ENCODE peak calls at places on chromosomes 2 and 18, in nine cellular contexts. K is endothelial cell of umbilical vein, U is prostate gland, F is sigmoid colon, N is GM23338, H is stomach, D is GM12878, M is SK-N-SH, W is spleen. Q is an unnamed sample.

GRCh38 chr2:171706152-171706803 is 19.0 kb downstream of the DYNC1I2 start:
- DNase-seq in K (peak; percentile 53), F (no peak), W (no peak), M (peak; percentile 31), D (no peak), H (no peak), N (no peak), U (no peak), Q (no peak)

GRCh38 chr18:77032121-77032758 is 100.3 kb downstream of the MBP start:
- DNase-seq in M (no peak), U (no peak), W (no peak), N (no peak), F (no peak), H (no peak), K (no peak), D (no peak), Q (no peak)

GRCh38 chr2:230130668-230131364 is 62.1 kb upstream of the SLC16A14 start:
- DNase-seq in D (no peak), H (no peak), F (peak; percentile 84), M (no peak), K (peak; percentile 74), U (no peak), N (no peak), W (peak; percentile 79), Q (peak; percentile 41)

GRCh38 chr2:105249181-105249580 is 7.6 kb downstream of the GPR45 start:
- DNase-seq in M (no peak), H (no peak), W (no peak), N (no peak), U (no peak), D (no peak), F (no peak), K (no peak), Q (no peak)

GRCh38 chr2:44895061-44895460 is 46.4 kb upstream of the SIX3 start:
- DNase-seq in N (no peak), K (no peak), D (no peak), U (no peak), W (no peak), F (no peak), H (no peak), M (no peak), Q (no peak)

GRCh38 chr2:16625201-16625729 is 40.4 kb downstream of the CYRIA start:
- DNase-seq in W (peak; percentile 86), F (no peak), K (peak; percentile 67), U (no peak), D (no peak), N (peak; percentile 61), M (no peak), H (no peak), Q (peak; percentile 26)

GRCh38 chr2:219636144-219636915 is 8.9 kb downstream of the SLC4A3 start:
- DNase-seq in F (peak; percentile 53), M (peak; percentile 18), D (no peak), H (no peak), N (no peak), K (no peak), U (no peak), W (peak; percentile 73), Q (no peak)

GRCh38 chr2:37555457-37555856 is 116.0 kb downstream of the CDC42EP3 start:
- DNase-seq in N (no peak), F (no peak), H (no peak), W (peak; percentile 88), K (no peak), U (no peak), M (no peak), D (no peak), Q (no peak)

GRCh38 chr18:5584751-5585417 is 41.1 kb upstream of the EPB41L3 start:
- DNase-seq in W (no peak), H (no peak), F (no peak), N (no peak), U (no peak), K (peak; percentile 29), M (no peak), D (no peak), Q (no peak)

GRCh38 chr18:6370886-6371635 is 43.6 kb downstream of the L3MBTL4 start:
- DNase-seq in M (peak; percentile 56), D (no peak), H (peak; percentile 82), F (no peak), N (no peak), W (no peak), K (no peak), U (no peak), Q (peak; percentile 26)

GRCh38 chr2:51813245-51813644 is 781.3 kb upstream of the NRXN1 start:
- DNase-seq in M (no peak), F (no peak), H (no peak), W (no peak), U (no peak), K (peak; percentile 50), D (no peak), N (no peak), Q (no peak)

GRCh38 chr18:55351220-55351619 is 236.8 kb downstream of the TCF4 start:
- DNase-seq in N (no peak), M (no peak), H (no peak), F (no peak), U (no peak), D (no peak), W (no peak), K (peak; percentile 54), Q (no peak)

GRCh38 chr2:31011565-31011964 is 126.7 kb downstream of the GALNT14 start:
- DNase-seq in N (no peak), K (no peak), W (no peak), F (no peak), H (no peak), U (no peak), M (no peak), D (no peak), Q (no peak)

GRCh38 chr2:31013311-31013710 is 124.9 kb downstream of the GALNT14 start:
- DNase-seq in D (no peak), K (no peak), M (no peak), W (no peak), F (no peak), U (no peak), N (no peak), H (no peak), Q (no peak)

GRCh38 chr2:31012384-31012783 is 125.9 kb downstream of the GALNT14 start:
- DNase-seq in W (no peak), H (no peak), D (no peak), K (no peak), M (no peak), N (no peak), F (no peak), U (no peak), Q (no peak)

GRCh38 chr2:31004252-31004651 is 134.0 kb downstream of the GALNT14 start:
- DNase-seq in D (no peak), U (no peak), H (no peak), F (no peak), W (no peak), K (no peak), M (no peak), N (no peak), Q (no peak)

GRCh38 chr2:31008571-31009114 is 129.6 kb downstream of the GALNT14 start:
- DNase-seq in N (no peak), M (peak; percentile 67), H (no peak), F (no peak), D (no peak), U (no peak), K (no peak), W (no peak), Q (no peak)
- TF ChIP-seq CTCF in N (no peak), M (no peak), H (no peak), F (no peak), D (no peak), U (no peak), K (no peak), W (no peak), Q (no peak)

GRCh38 chr2:10128420-10128819 is 5.9 kb downstream of the RRM2 start:
- DNase-seq in N (no peak), M (no peak), K (no peak), W (no peak), U (no peak), D (no peak), F (no peak), H (no peak), Q (no peak)
- TF ChIP-seq POLR2AphosphoS5 in N (no peak), M (no peak), K (no peak), W (no peak), U (no peak), D (peak; percentile 60), F (no peak), H (no peak), Q (no peak)

DNA sequence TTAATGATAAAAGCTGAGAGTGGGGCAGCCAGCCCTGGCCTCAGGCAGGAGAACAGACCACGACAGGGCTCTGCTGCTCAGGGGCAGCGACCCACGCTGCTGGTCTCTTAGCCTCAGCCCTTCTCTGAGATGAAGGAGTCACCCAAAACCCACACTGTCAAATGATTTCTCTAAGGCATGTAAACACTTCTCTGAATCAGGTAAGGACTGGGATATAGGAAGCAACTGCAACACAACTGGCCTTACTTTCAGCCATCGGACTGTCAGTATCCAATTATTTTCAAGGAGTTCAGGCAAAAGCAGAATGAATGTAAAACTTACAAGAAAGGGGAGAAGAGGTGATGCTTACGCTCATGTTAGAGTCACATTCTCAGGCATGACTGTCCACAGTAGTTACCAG is 21.8 kb downstream of the ERFE start:
- DNase-seq in U (no peak), H (no peak), D (no peak), F (no peak), M (no peak), W (no peak), N (no peak), K (no peak), Q (no peak)
- H3K36me3 ChIP-seq in U (peaks cover 11% of the 10 kb centered on the region), H (peaks cover 81% of the 10 kb centered on the region), D (peaks cover 46% of the 10 kb centered on the region), F (peaks cover 74% of the 10 kb centered on the region), M (peaks cover 84% of the 10 kb centered on the region), W (peaks cover 92% of the 10 kb centered on the region), N (peaks cover 54% of the 10 kb centered on the region), K (peaks cover 41% of the 10 kb centered on the region), Q (peaks cover 77% of the 10 kb centered on the region)

GRCh38 chr18:13872373-13872772 is 43.0 kb downstream of the MC2R start:
- DNase-seq in F (no peak), M (no peak), H (no peak), D (no peak), K (no peak), W (no peak), U (no peak), N (no peak), Q (no peak)

GRCh38 chr18:13872932-13873331 is 42.4 kb downstream of the MC2R start:
- DNase-seq in N (peak; percentile 16), W (no peak), H (no peak), M (no peak), U (no peak), F (no peak), D (no peak), K (no peak), Q (no peak)

GRCh38 chr18:13874558-13874957 is 40.8 kb downstream of the MC2R start:
- DNase-seq in U (no peak), F (no peak), K (no peak), M (no peak), N (no peak), H (no peak), W (no peak), D (no peak), Q (no peak)

GRCh38 chr18:13871701-13872100 is 43.6 kb downstream of the MC2R start:
- DNase-seq in U (no peak), H (no peak), N (peak; percentile 36), F (no peak), W (no peak), M (no peak), K (no peak), D (no peak), Q (no peak)

GRCh38 chr18:13868501-13869271 is 44.7 kb downstream of the MC5R start:
- DNase-seq in N (peak; percentile 69), U (no peak), W (no peak), M (no peak), H (no peak), K (no peak), F (no peak), D (no peak), Q (no peak)
- TF ChIP-seq CTCF in N (no peak), U (no peak), W (no peak), M (no peak), H (no peak), K (no peak), F (no peak), D (no peak), Q (no peak)

Q was measured in transverse colon.